ENCODE peak calls at places on chromosomes 7 and 10, in ten cellular contexts. B, J, F, D, R, G, V, T, Y and X are unnamed samples.

GRCh38 chr10:88164471-88164870 is 301.0 kb downstream of the PTEN start:
- DNase-seq in R (no peak), J (no peak), V (no peak), F (no peak), Y (no peak), B (no peak), T (no peak), G (no peak), D (no peak), X (no peak)

GRCh38 chr10:124074471-124075109 is 18.8 kb downstream of the CHST15 start:
- DNase-seq in F (no peak), J (no peak), Y (no peak), V (no peak), D (peak; percentile 17), T (peak; percentile 14), B (peak; percentile 66), G (no peak), R (no peak), X (no peak)

GRCh38 chr7:24948739-24949138 is 31.2 kb downstream of the OSBPL3 start:
- DNase-seq in T (no peak), V (no peak), J (no peak), R (peak; percentile 57), D (no peak), Y (no peak), B (no peak), F (no peak), G (no peak), X (no peak)

GRCh38 chr7:125847706-125848105 is 918.1 kb upstream of the POT1 start:
- DNase-seq in V (no peak), T (no peak), F (no peak), J (no peak), G (no peak), B (no peak), R (no peak), D (no peak), Y (no peak), X (no peak)

GRCh38 chr10:49649294-49649693 is 30.2 kb upstream of the C10orf53 start:
- DNase-seq in Y (no peak), R (no peak), B (no peak), G (no peak), J (peak; percentile 33), F (no peak), D (peak; percentile 48), T (no peak), V (no peak), X (no peak)

GRCh38 chr10:63708421-63708820 is 187.2 kb downstream of the REEP3 start:
- DNase-seq in V (no peak), T (no peak), G (peak; percentile 70), D (no peak), R (no peak), Y (no peak), B (no peak), J (no peak), F (no peak), X (no peak)

GRCh38 chr7:151058766-151059361 is 525 bp upstream of the SLC4A2 start:
- DNase-seq in D (no peak), B (no peak), R (no peak), G (peak; percentile 30), V (no peak), Y (no peak), F (no peak), J (no peak), T (no peak), X (no peak)

GRCh38 chr10:31278279-31278941 is 40.6 kb upstream of the ZEB1 start:
- DNase-seq in D (no peak), J (no peak), G (no peak), T (no peak), Y (no peak), R (no peak), B (no peak), V (no peak), F (no peak), X (no peak)

GRCh38 chr7:70619130-70619529 is 512.8 kb upstream of the GALNT17 start:
- DNase-seq in Y (no peak), B (no peak), V (no peak), R (no peak), F (no peak), T (no peak), G (no peak), D (no peak), J (no peak), X (peak; percentile 24)

GRCh38 chr7:135211179-135211945 is at the start of gene WDR91:
- DNase-seq in R (peak; percentile 80), Y (peak; percentile 98), D (peak; percentile 95), J (peak; percentile 91), V (peak; percentile 99), F (peak; percentile 88), T (peak; percentile 89), B (peak; percentile 96), G (peak; percentile 91), X (peak; percentile 96)

GRCh38 chr7:156156734-156157408 is 344.6 kb upstream of the SHH start:
- DNase-seq in R (no peak), T (no peak), G (peak; percentile 70), J (peak; percentile 43), F (peak; percentile 52), Y (no peak), D (no peak), B (no peak), V (no peak), X (peak; percentile 19)

GRCh38 chr7:47504546-47505316 is 77.2 kb downstream of the TNS3 start:
- DNase-seq in F (no peak), B (no peak), D (no peak), J (no peak), T (no peak), V (no peak), R (no peak), G (no peak), Y (no peak), X (no peak)

GRCh38 chr10:52451817-52452216 is 137.7 kb downstream of the DKK1 start:
- DNase-seq in Y (no peak), J (no peak), R (peak; percentile 96), G (peak; percentile 100), T (no peak), F (no peak), B (no peak), D (no peak), V (no peak), X (no peak)

GRCh38 chr10:110165867-110166266 is 41.5 kb upstream of the MXI1 start:
- DNase-seq in G (no peak), R (no peak), D (no peak), Y (no peak), V (no peak), J (no peak), F (no peak), B (no peak), T (no peak), X (peak; percentile 54)

GRCh38 chr10:3570855-3571266 is 214.1 kb downstream of the KLF6 start:
- DNase-seq in J (no peak), B (no peak), T (no peak), F (peak; percentile 3), V (no peak), G (no peak), Y (no peak), R (no peak), D (no peak), X (no peak)

GRCh38 chr10:132592790-132593788 is 55.5 kb downstream of the INPP5A start:
- DNase-seq in B (no peak), Y (no peak), T (no peak), D (peak; percentile 38), J (no peak), V (no peak), G (no peak), F (no peak), R (no peak), X (no peak)

GRCh38 chr7:23022831-23023230 is 8.9 kb upstream of the HYCC1 start:
- DNase-seq in G (no peak), J (no peak), B (no peak), F (no peak), T (no peak), V (no peak), Y (no peak), R (no peak), D (no peak), X (no peak)

GRCh38 chr7:2560175-2560695 is 1.5 kb downstream of the IQCE start:
- DNase-seq in Y (no peak), V (no peak), D (no peak), B (no peak), R (no peak), G (peak; percentile 6), J (no peak), F (no peak), T (no peak), X (no peak)

GRCh38 chr7:21585070-21585724 is 42.4 kb downstream of the DNAH11 start:
- DNase-seq in V (no peak), Y (no peak), F (no peak), D (no peak), G (no peak), J (no peak), T (no peak), B (no peak), R (no peak), X (no peak)

GRCh38 chr10:9331583-9332008 is 1277.1 kb downstream of the GATA3 start:
- DNase-seq in J (no peak), Y (no peak), T (peak; percentile 47), G (peak; percentile 32), F (no peak), B (no peak), R (peak; percentile 58), V (no peak), D (no peak), X (no peak)

GRCh38 chr7:100351657-100352058 is 6.3 kb upstream of the PILRB start:
- DNase-seq in G (no peak), B (no peak), Y (no peak), D (no peak), J (no peak), R (no peak), F (no peak), T (no peak), V (no peak), X (no peak)